ENCODE peak calls at places on chromosomes 12 and 14, in seven cellular contexts. O, Y, L, X, E, P and M are unnamed samples.

GRCh38 chr14:60653388-60653690 is 4.1 kb upstream of the SIX1 start:
- DNase-seq in L (no peak), O (no peak), Y (no peak), X (peak; percentile 65), P (no peak), E (no peak), M (no peak)

GRCh38 chr12:57104292-57104910 is 6.8 kb downstream of the STAT6 start:
- DNase-seq in X (no peak), O (no peak), Y (no peak), E (no peak), L (no peak), P (no peak), M (no peak)

GRCh38 chr12:89752331-89752730 is 43.7 kb upstream of the ATP2B1 start:
- DNase-seq in E (no peak), X (no peak), P (no peak), L (no peak), O (no peak), Y (no peak), M (no peak)

GRCh38 chr14:49975286-49975685 is 82.4 kb downstream of the ARF6 start:
- DNase-seq in L (peak; percentile 89), P (no peak), X (no peak), O (peak; percentile 93), Y (no peak), E (no peak), M (peak; percentile 69)

GRCh38 chr14:74510211-74510931 is 16.8 kb downstream of the ISCA2 start:
- DNase-seq in L (no peak), Y (no peak), E (no peak), O (peak; percentile 56), X (peak; percentile 65), P (no peak), M (no peak)

GRCh38 chr12:110704750-110705149 is 15.8 kb upstream of the HVCN1 start:
- DNase-seq in P (no peak), O (no peak), Y (peak; percentile 33), E (no peak), L (no peak), X (peak; percentile 81), M (no peak)

GRCh38 chr12:16030729-16031128 is 119.6 kb downstream of the DERA start:
- DNase-seq in L (no peak), X (no peak), Y (no peak), E (no peak), P (no peak), O (no peak), M (no peak)

GRCh38 chr14:49895480-49895879 is 2.6 kb downstream of the ARF6 start:
- DNase-seq in P (no peak), Y (no peak), O (no peak), X (no peak), E (no peak), L (peak; percentile 27), M (no peak)

GRCh38 chr14:104903990-104904389 is 20.7 kb upstream of the PLD4 start:
- DNase-seq in X (no peak), L (no peak), Y (no peak), P (no peak), E (no peak), O (no peak), M (no peak)

GRCh38 chr14:69069020-69069421 is 83.9 kb downstream of the DCAF5 start:
- DNase-seq in P (no peak), O (peak; percentile 78), Y (no peak), E (no peak), X (no peak), L (peak; percentile 84), M (no peak)

GRCh38 chr12:6941267-6941666 is 2.3 kb upstream of the RNU7-1 start:
- DNase-seq in E (peak; percentile 24), O (no peak), X (no peak), Y (peak; percentile 19), P (no peak), L (no peak), M (no peak)

GRCh38 chr12:132315951-132316350 is 13.4 kb downstream of the GALNT9 start:
- DNase-seq in E (no peak), L (no peak), X (no peak), Y (no peak), O (no peak), P (no peak), M (no peak)

GRCh38 chr14:72024043-72024407 is 91.8 kb downstream of the RGS6 start:
- DNase-seq in L (peak; percentile 29), Y (peak; percentile 5), P (peak; percentile 7), E (no peak), O (peak; percentile 3), X (peak; percentile 74), M (peak; percentile 67)

GRCh38 chr14:105529506-105530445 is 3.4 kb downstream of the TMEM121 start:
- DNase-seq in O (no peak), L (no peak), Y (peak; percentile 46), P (no peak), E (peak; percentile 37), X (no peak), M (no peak)

GRCh38 chr14:96631030-96631429 is 128.8 kb downstream of the PAPOLA start:
- DNase-seq in O (no peak), X (no peak), E (no peak), P (no peak), Y (no peak), L (no peak), M (no peak)

GRCh38 chr12:105892362-105892910 is 246.3 kb downstream of the NUAK1 start:
- DNase-seq in O (no peak), E (no peak), X (no peak), P (no peak), L (no peak), Y (no peak), M (no peak)

GRCh38 chr12:123765504-123766035 is 3.5 kb downstream of the DNAH10 start:
- DNase-seq in Y (no peak), P (no peak), O (no peak), X (no peak), L (no peak), E (no peak), M (no peak)